ENCODE peak calls at places on chromosomes 4 and X, in ten cellular contexts. B is astrocyte of the hippocampus, E is DMS53, W is tibial artery, G is memory B cell, Y is AG09319, N is HEK293T, Q is SHP77 treated with DMSO at 0.1 percent for 48 hours, P is cardiac muscle cell, A is GM20000. F is an unnamed sample.

GRCh38 chr4:92305148-92305877 is 1.5 kb downstream of the GRID2 start:
- DNase-seq in B (peak; percentile 83), E (peak; percentile 77), W (peak; percentile 70), G (no peak), Y (no peak), N (peak; percentile 74), Q (peak; percentile 20), P (peak; percentile 87), A (peak; percentile 23), F (peak; percentile 59)

GRCh38 chr4:150683775-150684350 is 101.9 kb downstream of the MAB21L2 start:
- DNase-seq in B (no peak), E (no peak), W (no peak), G (no peak), Y (no peak), N (no peak), Q (no peak), P (no peak), A (no peak), F (no peak)

GRCh38 chr4:183503497-183504063 is 1.3 kb upstream of the ING2 start:
- DNase-seq in B (no peak), E (peak; percentile 66), W (no peak), G (no peak), Y (no peak), N (no peak), Q (no peak), P (no peak), A (peak; percentile 20), F (no peak)

GRCh38 chrX:129665916-129666644 is 11.3 kb upstream of the APLN start:
- DNase-seq in B (peak; percentile 78), E (no peak), W (no peak), G (no peak), Y (no peak), N (no peak), Q (no peak), P (no peak), A (no peak), F (no peak)

GRCh38 chr4:100356172-100356571 is 161.7 kb downstream of the EMCN start:
- DNase-seq in B (no peak), E (peak; percentile 2), W (no peak), G (no peak), Y (no peak), N (no peak), Q (no peak), P (no peak), A (no peak), F (no peak)

GRCh38 chrX:151985955-151986354 is 11.5 kb upstream of the GABRE start:
- DNase-seq in B (peak; percentile 46), E (no peak), W (peak; percentile 64), G (no peak), Y (no peak), N (no peak), Q (no peak), P (no peak), A (no peak), F (no peak)

GRCh38 chrX:68684291-68684918 is 36.9 kb downstream of the STARD8 start:
- DNase-seq in B (no peak), E (no peak), W (peak; percentile 72), G (no peak), Y (no peak), N (no peak), Q (no peak), P (no peak), A (peak; percentile 14), F (no peak)

GRCh38 chr4:82913305-82913704 is 12.8 kb downstream of the THAP9 start:
- DNase-seq in B (no peak), E (no peak), W (no peak), G (no peak), Y (no peak), N (no peak), Q (no peak), P (no peak), A (no peak), F (no peak)

F was measured in MM.1S.